ENCODE peak calls at places on chromosomes 11 and 22, in ten cellular contexts. A is nephron progenitor cell; Y is choroid plexus epithelial cell; F is stimulated activated CD4-positive, alpha-beta T cell treated with anti-CD3 and anti-CD28 coated beads, Interleukin-4, amount 100 ng/mL, for 4 hours; N is heart right ventricle; C is renal cortical epithelial cell; L is NCI-H460; U is naive thymus-derived CD8-positive, alpha-beta T cell; G is colonic mucosa; H is M059J. P is an unnamed sample.

GRCh38 chr22:40635008-40635939 is 1.2 kb downstream of the MRTFA start:
- DNase-seq in A (no peak), C (no peak), L (no peak), H (no peak), G (no peak), U (no peak), N (peak; percentile 45), F (no peak), Y (peak; percentile 48), P (no peak)

GRCh38 chr11:64760759-64761417 is 1.1 kb upstream of the PYGM start:
- DNase-seq in G (no peak), C (no peak), A (no peak), Y (peak; percentile 47), N (no peak), H (no peak), L (no peak), F (no peak), U (no peak), P (no peak)

GRCh38 chr11:86167499-86168161 is 76.9 kb upstream of the EED start:
- DNase-seq in C (no peak), H (no peak), Y (peak; percentile 54), A (no peak), F (no peak), U (no peak), G (no peak), L (peak; percentile 5), N (no peak), P (no peak)

GRCh38 chr11:108346451-108346850 is 120.9 kb downstream of the C11orf65 start:
- DNase-seq in G (no peak), A (no peak), U (no peak), L (no peak), F (no peak), C (no peak), Y (no peak), H (no peak), N (no peak), P (no peak)

GRCh38 chr11:1765871-1766718 is 2.4 kb upstream of the CTSD start:
- DNase-seq in C (no peak), H (no peak), U (no peak), N (no peak), A (no peak), L (no peak), F (no peak), Y (no peak), G (no peak), P (no peak)

GRCh38 chr11:30346068-30346688 is 23.3 kb downstream of the ARL14EP start:
- DNase-seq in L (peak; percentile 56), A (peak; percentile 21), F (no peak), C (peak; percentile 62), N (no peak), U (peak; percentile 67), Y (peak; percentile 79), G (no peak), H (peak; percentile 55), P (peak; percentile 34)

GRCh38 chr11:65492637-65493366 is 6.0 kb upstream of the MALAT1 start:
- DNase-seq in Y (peak; percentile 92), F (no peak), A (no peak), U (no peak), L (peak; percentile 83), H (peak; percentile 91), N (peak; percentile 75), G (peak; percentile 88), C (peak; percentile 83), P (peak; percentile 88)

GRCh38 chr11:89491141-89491690 is at the start of gene NOX4:
- DNase-seq in C (peak; percentile 32), N (peak; percentile 56), Y (peak; percentile 67), A (peak; percentile 74), H (peak; percentile 7), L (no peak), U (no peak), G (no peak), F (no peak), P (peak; percentile 76)

GRCh38 chr11:133081730-133082452 is 450.4 kb downstream of the OPCML start:
- DNase-seq in N (no peak), L (no peak), Y (no peak), H (no peak), C (no peak), U (no peak), A (peak; percentile 23), G (no peak), F (no peak), P (no peak)

GRCh38 chr11:76736773-76737495 is 46.2 kb upstream of the TSKU start:
- DNase-seq in U (no peak), A (no peak), C (no peak), Y (no peak), G (no peak), L (no peak), H (no peak), N (no peak), F (no peak), P (no peak)

GRCh38 chr11:118609380-118610219 is 2.2 kb downstream of the PHLDB1 start:
- DNase-seq in U (peak; percentile 44), A (peak; percentile 38), G (no peak), C (no peak), F (peak; percentile 38), N (peak; percentile 36), H (no peak), L (no peak), Y (no peak), P (no peak)

GRCh38 chr11:121577106-121577505 is 124.3 kb upstream of the SORL1-AS1 start:
- DNase-seq in F (no peak), Y (no peak), G (no peak), H (no peak), A (no peak), N (no peak), U (no peak), C (no peak), L (no peak), P (no peak)

GRCh38 chr11:11968511-11969280 is 39.7 kb downstream of the DKK3 start:
- DNase-seq in U (no peak), H (no peak), G (no peak), Y (no peak), N (no peak), L (no peak), F (no peak), A (no peak), C (no peak), P (no peak)